ENCODE peak calls at places on chromosomes 1 and 21, in eight cellular contexts. One of them, this sample, is unnamed.

GRCh38 chr1:161121838-161122237 is 3.9 kb downstream of the NIT1 start:
- DNase-seq in GM06990: no peak
- DNase-seq in activated CD8-positive, alpha-beta T cell treated with anti-CD3 and anti-CD28 coated beads for 36 hours: no peak
- DNase-seq in pancreas: no peak
- DNase-seq in A549: no peak
- DNase-seq in AG10803: no peak
- DNase-seq in MCF 10A: no peak
- DNase-seq in brain microvascular endothelial cell: no peak
- DNase-seq in this sample: no peak

GRCh38 chr21:35616090-35616489 is 444.2 kb downstream of the SETD4 start:
- DNase-seq in GM06990: no peak
- DNase-seq in activated CD8-positive, alpha-beta T cell treated with anti-CD3 and anti-CD28 coated beads for 36 hours: no peak
- DNase-seq in pancreas: no peak
- DNase-seq in A549: peak
- DNase-seq in AG10803: peak
- DNase-seq in MCF 10A: peak
- DNase-seq in brain microvascular endothelial cell: peak
- DNase-seq in this sample: no peak

GRCh38 chr1:117821382-117821755 is 108.1 kb downstream of the GDAP2 start:
- DNase-seq in GM06990: no peak
- DNase-seq in activated CD8-positive, alpha-beta T cell treated with anti-CD3 and anti-CD28 coated beads for 36 hours: no peak
- DNase-seq in pancreas: peak
- DNase-seq in A549: no peak
- DNase-seq in AG10803: no peak
- DNase-seq in MCF 10A: no peak
- DNase-seq in brain microvascular endothelial cell: no peak
- DNase-seq in this sample: no peak

GRCh38 chr1:64686828-64687724 is 57.8 kb upstream of the RAVER2 start:
- DNase-seq in GM06990: no peak
- DNase-seq in activated CD8-positive, alpha-beta T cell treated with anti-CD3 and anti-CD28 coated beads for 36 hours: peak
- DNase-seq in pancreas: no peak
- DNase-seq in A549: peak
- DNase-seq in AG10803: peak
- DNase-seq in MCF 10A: peak
- DNase-seq in brain microvascular endothelial cell: peak
- DNase-seq in this sample: no peak

GRCh38 chr1:182297312-182297711 is 94.3 kb downstream of the GLUL start:
- DNase-seq in GM06990: no peak
- DNase-seq in activated CD8-positive, alpha-beta T cell treated with anti-CD3 and anti-CD28 coated beads for 36 hours: no peak
- DNase-seq in pancreas: no peak
- DNase-seq in A549: no peak
- DNase-seq in AG10803: no peak
- DNase-seq in MCF 10A: no peak
- DNase-seq in brain microvascular endothelial cell: no peak
- DNase-seq in this sample: no peak

GRCh38 chr1:27570383-27570755 is 33.6 kb downstream of the AHDC1 start:
- DNase-seq in GM06990: no peak
- DNase-seq in activated CD8-positive, alpha-beta T cell treated with anti-CD3 and anti-CD28 coated beads for 36 hours: no peak
- DNase-seq in pancreas: no peak
- DNase-seq in A549: no peak
- DNase-seq in AG10803: no peak
- DNase-seq in MCF 10A: no peak
- DNase-seq in brain microvascular endothelial cell: no peak
- DNase-seq in this sample: no peak

GRCh38 chr1:83508485-83509151 is 490.3 kb downstream of the TTLL7 start:
- DNase-seq in GM06990: peak
- DNase-seq in activated CD8-positive, alpha-beta T cell treated with anti-CD3 and anti-CD28 coated beads for 36 hours: peak
- DNase-seq in pancreas: no peak
- DNase-seq in A549: no peak
- DNase-seq in AG10803: peak
- DNase-seq in MCF 10A: no peak
- DNase-seq in brain microvascular endothelial cell: peak
- DNase-seq in this sample: no peak

GRCh38 chr1:164163291-164163845 is 395.6 kb upstream of the PBX1 start:
- DNase-seq in GM06990: no peak
- DNase-seq in activated CD8-positive, alpha-beta T cell treated with anti-CD3 and anti-CD28 coated beads for 36 hours: no peak
- DNase-seq in pancreas: no peak
- DNase-seq in A549: no peak
- DNase-seq in AG10803: no peak
- DNase-seq in MCF 10A: no peak
- DNase-seq in brain microvascular endothelial cell: no peak
- DNase-seq in this sample: no peak

GRCh38 chr1:61591316-61591715 is 133.6 kb downstream of the TM2D1 start:
- DNase-seq in GM06990: no peak
- DNase-seq in activated CD8-positive, alpha-beta T cell treated with anti-CD3 and anti-CD28 coated beads for 36 hours: no peak
- DNase-seq in pancreas: no peak
- DNase-seq in A549: no peak
- DNase-seq in AG10803: peak
- DNase-seq in MCF 10A: no peak
- DNase-seq in brain microvascular endothelial cell: no peak
- DNase-seq in this sample: no peak

GRCh38 chr1:53110370-53111072 is 31.9 kb downstream of the SLC1A7 start:
- DNase-seq in GM06990: no peak
- DNase-seq in activated CD8-positive, alpha-beta T cell treated with anti-CD3 and anti-CD28 coated beads for 36 hours: peak
- DNase-seq in pancreas: no peak
- DNase-seq in A549: no peak
- DNase-seq in AG10803: peak
- DNase-seq in MCF 10A: no peak
- DNase-seq in brain microvascular endothelial cell: no peak
- DNase-seq in this sample: no peak

GRCh38 chr1:159955456-159955855 is 1.4 kb upstream of the SLAMF9 start:
- DNase-seq in GM06990: no peak
- DNase-seq in activated CD8-positive, alpha-beta T cell treated with anti-CD3 and anti-CD28 coated beads for 36 hours: no peak
- DNase-seq in pancreas: no peak
- DNase-seq in A549: no peak
- DNase-seq in AG10803: no peak
- DNase-seq in MCF 10A: no peak
- DNase-seq in brain microvascular endothelial cell: no peak
- DNase-seq in this sample: no peak

GRCh38 chr1:156194300-156194652 is 372 bp downstream of the SLC25A44 start:
- DNase-seq in GM06990: no peak
- DNase-seq in activated CD8-positive, alpha-beta T cell treated with anti-CD3 and anti-CD28 coated beads for 36 hours: peak
- DNase-seq in pancreas: no peak
- DNase-seq in A549: peak
- DNase-seq in AG10803: no peak
- DNase-seq in MCF 10A: no peak
- DNase-seq in brain microvascular endothelial cell: peak
- DNase-seq in this sample: no peak

GRCh38 chr1:36084502-36085115 is 715 bp downstream of the TEKT2 start:
- DNase-seq in GM06990: no peak
- DNase-seq in activated CD8-positive, alpha-beta T cell treated with anti-CD3 and anti-CD28 coated beads for 36 hours: no peak
- DNase-seq in pancreas: peak
- DNase-seq in A549: no peak
- DNase-seq in AG10803: no peak
- DNase-seq in MCF 10A: no peak
- DNase-seq in brain microvascular endothelial cell: no peak
- DNase-seq in this sample: no peak

GRCh38 chr1:218341325-218341724 is 3.8 kb upstream of the TGFB2 start:
- DNase-seq in GM06990: no peak
- DNase-seq in activated CD8-positive, alpha-beta T cell treated with anti-CD3 and anti-CD28 coated beads for 36 hours: no peak
- DNase-seq in pancreas: no peak
- DNase-seq in A549: no peak
- DNase-seq in AG10803: no peak
- DNase-seq in MCF 10A: no peak
- DNase-seq in brain microvascular endothelial cell: no peak
- DNase-seq in this sample: no peak

GRCh38 chr1:106120789-106121188 is 935.7 kb upstream of the PRMT6 start:
- DNase-seq in GM06990: no peak
- DNase-seq in activated CD8-positive, alpha-beta T cell treated with anti-CD3 and anti-CD28 coated beads for 36 hours: no peak
- DNase-seq in pancreas: no peak
- DNase-seq in A549: no peak
- DNase-seq in AG10803: no peak
- DNase-seq in MCF 10A: no peak
- DNase-seq in brain microvascular endothelial cell: no peak
- DNase-seq in this sample: no peak

GRCh38 chr1:158045639-158046038 is 52.2 kb downstream of the KIRREL1 start:
- DNase-seq in GM06990: no peak
- DNase-seq in activated CD8-positive, alpha-beta T cell treated with anti-CD3 and anti-CD28 coated beads for 36 hours: no peak
- DNase-seq in pancreas: no peak
- DNase-seq in A549: no peak
- DNase-seq in AG10803: peak
- DNase-seq in MCF 10A: no peak
- DNase-seq in brain microvascular endothelial cell: peak
- DNase-seq in this sample: no peak

GRCh38 chr1:185965870-185966269 is 231.7 kb downstream of the HMCN1 start:
- DNase-seq in GM06990: no peak
- DNase-seq in activated CD8-positive, alpha-beta T cell treated with anti-CD3 and anti-CD28 coated beads for 36 hours: no peak
- DNase-seq in pancreas: no peak
- DNase-seq in A549: no peak
- DNase-seq in AG10803: peak
- DNase-seq in MCF 10A: no peak
- DNase-seq in brain microvascular endothelial cell: no peak
- DNase-seq in this sample: no peak

GRCh38 chr1:175433586-175434267 is 241.2 kb upstream of the KIAA0040 start:
- DNase-seq in GM06990: no peak
- DNase-seq in activated CD8-positive, alpha-beta T cell treated with anti-CD3 and anti-CD28 coated beads for 36 hours: no peak
- DNase-seq in pancreas: no peak
- DNase-seq in A549: no peak
- DNase-seq in AG10803: no peak
- DNase-seq in MCF 10A: no peak
- DNase-seq in brain microvascular endothelial cell: no peak
- DNase-seq in this sample: no peak

DNA sequence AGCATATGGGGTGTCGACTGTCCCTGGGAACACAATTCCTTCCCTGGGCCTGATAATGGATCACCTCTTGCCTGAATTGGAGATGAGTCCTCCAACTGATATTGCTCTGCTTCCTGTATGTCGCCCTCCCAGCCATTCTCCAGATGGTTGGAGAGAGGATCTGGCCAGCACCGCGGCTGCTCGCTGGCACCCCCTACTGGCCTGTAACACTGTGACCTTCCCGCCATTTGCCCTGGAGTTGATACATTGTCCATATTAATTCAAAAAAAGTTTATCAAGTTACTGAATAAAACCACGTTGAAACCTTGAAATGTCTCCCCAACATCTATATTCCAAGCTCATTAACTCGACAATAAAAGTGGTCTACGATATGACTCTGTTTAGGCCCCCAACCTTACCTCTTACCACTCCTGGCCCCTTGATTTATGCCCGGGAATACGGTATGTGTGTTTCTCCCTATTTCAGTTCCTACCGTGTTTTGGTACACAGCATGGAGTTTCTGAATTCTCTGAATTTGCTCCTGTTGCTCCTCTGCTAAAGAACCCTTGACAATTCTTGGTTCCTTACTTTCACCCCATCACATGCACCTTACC is 241.8 kb upstream of the KIAA0040 start:
- DNase-seq in GM06990: peak
- DNase-seq in activated CD8-positive, alpha-beta T cell treated with anti-CD3 and anti-CD28 coated beads for 36 hours: peak
- DNase-seq in pancreas: no peak
- DNase-seq in A549: peak
- DNase-seq in AG10803: no peak
- DNase-seq in MCF 10A: peak
- DNase-seq in brain microvascular endothelial cell: no peak
- DNase-seq in this sample: no peak
- TF ChIP-seq CTCF in GM06990: peak
- TF ChIP-seq CTCF in activated CD8-positive, alpha-beta T cell treated with anti-CD3 and anti-CD28 coated beads for 36 hours: peak
- TF ChIP-seq CTCF in pancreas: peak
- TF ChIP-seq CTCF in A549: no peak
- TF ChIP-seq CTCF in AG10803: peak
- TF ChIP-seq CTCF in MCF 10A: peak
- TF ChIP-seq CTCF in brain microvascular endothelial cell: no peak
- TF ChIP-seq CTCF in this sample: no peak

GRCh38 chr1:198788561-198789064 is 149.8 kb downstream of the PTPRC start:
- DNase-seq in GM06990: peak
- DNase-seq in activated CD8-positive, alpha-beta T cell treated with anti-CD3 and anti-CD28 coated beads for 36 hours: peak
- DNase-seq in pancreas: no peak
- DNase-seq in A549: no peak
- DNase-seq in AG10803: no peak
- DNase-seq in MCF 10A: no peak
- DNase-seq in brain microvascular endothelial cell: peak
- DNase-seq in this sample: no peak
- TF ChIP-seq CTCF in GM06990: peak
- TF ChIP-seq CTCF in activated CD8-positive, alpha-beta T cell treated with anti-CD3 and anti-CD28 coated beads for 36 hours: no peak
- TF ChIP-seq CTCF in pancreas: no peak
- TF ChIP-seq CTCF in A549: no peak
- TF ChIP-seq CTCF in AG10803: no peak
- TF ChIP-seq CTCF in MCF 10A: no peak
- TF ChIP-seq CTCF in brain microvascular endothelial cell: peak
- TF ChIP-seq CTCF in this sample: no peak

DNA sequence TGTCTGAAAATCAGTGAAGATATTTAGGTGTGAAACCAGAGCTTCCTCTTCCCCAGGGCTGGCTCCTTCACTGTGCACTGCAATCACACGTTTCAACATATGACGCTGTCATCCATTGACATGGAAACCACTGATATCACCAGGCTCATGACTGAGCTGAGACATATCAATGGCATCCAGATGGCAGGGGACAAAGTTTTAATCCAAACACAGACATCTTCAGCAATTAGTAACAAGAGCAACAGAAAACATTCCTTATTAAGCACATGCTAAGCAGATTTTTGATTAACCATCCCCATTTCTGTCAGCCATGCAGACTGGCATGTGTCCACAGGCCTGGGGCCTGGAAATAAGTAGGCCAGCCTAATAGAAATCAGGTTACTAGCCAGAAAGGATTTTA is 108.0 kb upstream of the ADAR start:
- DNase-seq in GM06990: no peak
- DNase-seq in activated CD8-positive, alpha-beta T cell treated with anti-CD3 and anti-CD28 coated beads for 36 hours: peak
- DNase-seq in pancreas: no peak
- DNase-seq in A549: no peak
- DNase-seq in AG10803: peak
- DNase-seq in MCF 10A: no peak
- DNase-seq in brain microvascular endothelial cell: no peak
- DNase-seq in this sample: no peak
- TF ChIP-seq CTCF in GM06990: no peak
- TF ChIP-seq CTCF in activated CD8-positive, alpha-beta T cell treated with anti-CD3 and anti-CD28 coated beads for 36 hours: no peak
- TF ChIP-seq CTCF in pancreas: no peak
- TF ChIP-seq CTCF in A549: no peak
- TF ChIP-seq CTCF in AG10803: no peak
- TF ChIP-seq CTCF in MCF 10A: no peak
- TF ChIP-seq CTCF in brain microvascular endothelial cell: no peak
- TF ChIP-seq CTCF in this sample: no peak

DNA sequence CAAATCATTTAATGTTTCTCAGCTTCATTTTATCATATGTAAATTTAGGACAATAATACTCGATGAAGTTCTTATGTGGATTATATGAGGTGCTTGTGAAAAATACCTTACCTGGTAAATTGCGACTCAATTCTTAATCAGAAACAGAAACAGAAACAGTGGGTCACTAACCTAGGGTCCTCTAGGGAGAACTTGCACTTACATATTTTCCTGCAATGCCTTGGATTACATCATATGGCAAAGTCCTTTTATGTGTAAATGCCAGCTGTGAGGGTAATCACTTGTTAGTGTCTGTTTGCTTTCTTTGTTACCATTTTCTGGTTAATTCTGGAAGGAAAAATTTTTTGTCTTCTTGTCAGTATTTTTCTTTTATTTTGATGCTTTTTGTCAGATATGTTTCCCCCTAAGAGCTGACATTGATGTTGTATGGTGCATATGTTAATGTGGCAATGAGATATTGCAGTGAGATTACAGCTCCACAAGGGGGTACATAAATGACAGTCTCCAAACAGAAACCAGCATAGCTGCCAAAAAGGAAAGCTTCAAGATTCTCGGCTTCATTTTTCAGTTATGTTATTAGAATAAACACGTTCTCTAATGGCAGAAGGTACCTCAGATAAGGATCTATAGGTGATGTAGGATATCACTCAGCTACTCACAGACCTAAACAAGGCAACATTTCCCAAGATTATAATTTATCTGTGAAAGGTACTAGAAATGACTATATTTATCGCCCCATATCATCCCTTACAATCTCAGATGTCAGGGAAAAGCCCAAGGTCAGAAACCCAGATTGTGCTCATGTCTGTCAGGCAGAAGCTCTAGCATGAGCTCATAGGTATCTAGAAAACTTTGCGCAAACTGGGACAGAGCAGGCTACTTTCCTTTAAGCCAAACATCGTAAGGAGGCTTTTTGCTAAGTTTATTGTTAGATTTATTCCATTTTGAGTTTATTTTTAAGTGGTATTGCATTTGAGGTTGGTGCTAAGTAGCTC is 119.9 kb downstream of the FASLG start:
- DNase-seq in GM06990: peak
- DNase-seq in activated CD8-positive, alpha-beta T cell treated with anti-CD3 and anti-CD28 coated beads for 36 hours: no peak
- DNase-seq in pancreas: no peak
- DNase-seq in A549: no peak
- DNase-seq in AG10803: peak
- DNase-seq in MCF 10A: peak
- DNase-seq in brain microvascular endothelial cell: no peak
- DNase-seq in this sample: no peak
- TF ChIP-seq CTCF in GM06990: peak
- TF ChIP-seq CTCF in activated CD8-positive, alpha-beta T cell treated with anti-CD3 and anti-CD28 coated beads for 36 hours: peak
- TF ChIP-seq CTCF in pancreas: no peak
- TF ChIP-seq CTCF in A549: no peak
- TF ChIP-seq CTCF in AG10803: peak
- TF ChIP-seq CTCF in MCF 10A: peak
- TF ChIP-seq CTCF in brain microvascular endothelial cell: no peak
- TF ChIP-seq CTCF in this sample: peak

This sample was measured in keratinocyte.